ENCODE peak calls at places on chromosomes 13 and 19, in five cellular contexts. T, Y, S, A and M are unnamed samples.

GRCh38 chr19:18414504-18415176 is 4.6 kb upstream of the SSBP4 start:
- DNase-seq in T (no peak), Y (no peak), S (no peak), A (peak; percentile 63), M (no peak)

GRCh38 chr13:110713981-110714797 is 689 bp downstream of the ING1 start:
- DNase-seq in T (peak; percentile 54), Y (no peak), S (peak; percentile 72), A (peak; percentile 89), M (no peak)

GRCh38 chr13:77952737-77953136 is 34.1 kb upstream of the EDNRB start:
- DNase-seq in T (no peak), Y (no peak), S (no peak), A (no peak), M (no peak)

GRCh38 chr19:17266975-17267788 is at the start of gene BABAM1:
- DNase-seq in T (peak; percentile 99), Y (peak; percentile 99), S (peak; percentile 81), A (peak; percentile 95), M (peak; percentile 92)

GRCh38 chr13:40776681-40777165 is 5.7 kb upstream of the MRPS31 start:
- DNase-seq in T (peak; percentile 32), Y (no peak), S (peak; percentile 46), A (peak; percentile 80), M (no peak)

GRCh38 chr19:50728084-50728737 is 5.0 kb downstream of the CLEC11A start:
- DNase-seq in T (peak; percentile 85), Y (no peak), S (peak; percentile 65), A (peak; percentile 88), M (no peak)

GRCh38 chr13:30927595-30927994 is 4.9 kb upstream of the TEX26 start:
- DNase-seq in T (no peak), Y (no peak), S (no peak), A (no peak), M (no peak)

GRCh38 chr19:5369304-5369703 is 28.7 kb upstream of the PTPRS start:
- DNase-seq in T (no peak), Y (no peak), S (no peak), A (no peak), M (no peak)

GRCh38 chr19:49637865-49638350 is 2.0 kb downstream of the RRAS start:
- DNase-seq in T (peak; percentile 92), Y (peak; percentile 14), S (no peak), A (peak; percentile 95), M (no peak)

GRCh38 chr13:111047326-111047725 is 67.8 kb upstream of the ARHGEF7 start:
- DNase-seq in T (no peak), Y (no peak), S (no peak), A (no peak), M (no peak)

GRCh38 chr13:108595416-108596257 is 33.8 kb upstream of the MYO16 start:
- DNase-seq in T (no peak), Y (no peak), S (no peak), A (no peak), M (peak; percentile 36)

GRCh38 chr13:76223565-76223964 is 587.4 kb downstream of the LMO7 start:
- DNase-seq in T (peak; percentile 6), Y (no peak), S (no peak), A (no peak), M (no peak)

GRCh38 chr19:4018140-4018613 is 10.6 kb downstream of the PIAS4 start:
- DNase-seq in T (no peak), Y (no peak), S (no peak), A (no peak), M (no peak)

GRCh38 chr19:2309734-2310362 is 1.9 kb upstream of the LINGO3 start:
- DNase-seq in T (no peak), Y (no peak), S (no peak), A (peak; percentile 60), M (no peak)

GRCh38 chr19:39080431-39080830 is 3.7 kb upstream of the ACP7 start:
- DNase-seq in T (no peak), Y (no peak), S (no peak), A (no peak), M (no peak)

GRCh38 chr19:15544283-15544682 is 36.0 kb downstream of the CYP4F22 start:
- DNase-seq in T (no peak), Y (no peak), S (no peak), A (no peak), M (no peak)

GRCh38 chr13:99071666-99072065 is 93.8 kb upstream of the DOCK9 start:
- DNase-seq in T (no peak), Y (no peak), S (no peak), A (no peak), M (no peak)
- TF ChIP-seq CTCF in T (no peak), Y (no peak), S (no peak), A (no peak), M (no peak)

GRCh38 chr13:113862766-113863510 is 938 bp downstream of the GAS6 start:
- DNase-seq in T (peak; percentile 31), Y (no peak), S (no peak), A (peak; percentile 86), M (no peak)
- TF ChIP-seq CTCF in T (no peak), Y (peak; percentile 10), S (no peak), A (no peak), M (no peak)

GRCh38 chr13:42533336-42533591 is 40.7 kb upstream of the TNFSF11 start:
- DNase-seq in T (no peak), Y (no peak), S (no peak), A (no peak), M (no peak)
- TF ChIP-seq CTCF in T (no peak), Y (no peak), S (no peak), A (no peak), M (no peak)

GRCh38 chr19:8251025-8251472 is 41.9 kb downstream of the CERS4 start:
- DNase-seq in T (peak; percentile 72), Y (no peak), S (no peak), A (peak; percentile 86), M (peak; percentile 4)
- TF ChIP-seq CTCF in T (no peak), Y (no peak), S (no peak), A (no peak), M (no peak)

GRCh38 chr19:30704716-30705115 is 332.5 kb downstream of the ZNF536 start:
- DNase-seq in T (no peak), Y (no peak), S (no peak), A (no peak), M (no peak)
- TF ChIP-seq CTCF in T (no peak), Y (no peak), S (no peak), A (no peak), M (no peak)

DNA sequence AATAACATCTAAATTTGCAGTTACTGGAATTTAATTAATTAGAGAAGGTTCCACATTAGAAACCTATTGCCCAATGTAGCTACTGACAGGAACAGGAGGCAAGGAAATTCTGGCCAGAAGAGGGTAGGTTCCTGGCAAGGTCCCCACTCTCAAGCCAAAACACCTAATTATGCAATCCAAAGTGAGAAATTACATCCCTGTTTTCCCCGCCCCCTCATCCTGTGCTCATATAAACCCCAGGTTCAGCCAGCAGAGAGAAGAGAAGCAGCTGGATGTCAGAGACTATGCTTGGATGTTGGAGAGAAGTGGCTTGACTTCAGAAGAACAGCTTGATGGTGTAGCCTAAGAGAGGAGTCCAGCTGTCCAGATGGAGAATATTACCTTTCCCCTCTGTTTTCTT is 951.3 kb upstream of the PRR20A start:
- DNase-seq in T (no peak), Y (no peak), S (no peak), A (no peak), M (no peak)
- TF ChIP-seq CTCF in T (no peak), Y (no peak), S (no peak), A (no peak), M (no peak)

GRCh38 chr19:36573020-36573947 is at the start of gene ZNF529:
- DNase-seq in T (peak; percentile 91), Y (peak; percentile 42), S (peak; percentile 75), A (peak; percentile 93), M (peak; percentile 81)
- TF ChIP-seq CTCF in T (no peak), Y (no peak), S (no peak), A (no peak), M (no peak)

GRCh38 chr19:13082192-13083007 is 20.3 kb downstream of the LYL1 start:
- DNase-seq in T (peak; percentile 55), Y (no peak), S (no peak), A (no peak), M (peak; percentile 76)
- TF ChIP-seq CTCF in T (peak; percentile 9), Y (peak; percentile 58), S (no peak), A (no peak), M (peak; percentile 4)

DNA sequence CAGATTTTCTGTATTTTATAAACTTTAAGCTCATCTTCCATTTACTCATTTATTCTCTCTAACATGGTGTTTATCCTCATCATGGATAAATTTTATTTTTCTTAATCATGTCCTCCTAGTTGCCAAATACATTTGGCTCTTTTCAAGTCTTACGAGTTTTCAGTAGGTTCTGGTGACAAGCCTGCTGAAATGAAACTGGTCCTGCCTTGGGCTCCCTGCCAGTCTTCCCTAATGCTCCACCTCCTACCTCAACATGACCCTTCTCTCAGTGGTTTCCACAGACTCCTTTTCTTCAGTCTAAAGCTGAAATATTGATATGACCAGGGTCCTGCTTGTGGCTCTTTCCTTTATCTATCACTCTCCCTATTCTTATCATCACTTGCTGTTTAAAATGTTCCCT is 81.2 kb downstream of the TRPC4 start:
- DNase-seq in T (peak; percentile 68), Y (no peak), S (no peak), A (no peak), M (no peak)
- TF ChIP-seq CTCF in T (no peak), Y (no peak), S (no peak), A (no peak), M (no peak)